ENCODE peak calls at places on chromosomes 11 and 22, in seven cellular contexts. M is Caco-2, U is foreskin keratinocyte, X is BE2C, R is heart left ventricle, D is endothelial cell, I is dorsolateral prefrontal cortex. H is an unnamed sample.

GRCh38 chr22:29733362-29734322 is 13.8 kb downstream of the CABP7 start:
- DNase-seq in M (no peak), U (no peak), X (peak), R (peak), D (no peak), I (no peak), H (no peak)

GRCh38 chr11:114259551-114259983 is 36.6 kb upstream of the NNMT start:
- DNase-seq in M (no peak), U (no peak), X (no peak), R (no peak), D (no peak), I (no peak), H (no peak)

GRCh38 chr11:63613517-63614135 is 607 bp downstream of the PLAAT3 start:
- DNase-seq in M (peak), U (no peak), X (peak), R (peak), D (peak), I (peak), H (peak)

GRCh38 chr11:108647701-108648527 is 17.0 kb upstream of the DDX10 start:
- DNase-seq in M (peak), U (peak), X (peak), R (peak), D (peak), I (peak), H (peak)

GRCh38 chr11:83826078-83826477 is 539.9 kb upstream of the CCDC90B start:
- DNase-seq in M (no peak), U (no peak), X (no peak), R (no peak), D (no peak), I (no peak), H (no peak)

GRCh38 chr11:73321342-73322110 is 13.4 kb downstream of the ARHGEF17 start:
- DNase-seq in M (no peak), U (no peak), X (peak), R (peak), D (peak), I (no peak), H (no peak)

GRCh38 chr22:42364641-42365336 is 67.4 kb downstream of the NFAM1 start:
- DNase-seq in M (no peak), U (no peak), X (no peak), R (no peak), D (no peak), I (no peak), H (no peak)

GRCh38 chr22:37659897-37660708 is 1.6 kb downstream of the PDXP start:
- DNase-seq in M (no peak), U (no peak), X (no peak), R (no peak), D (no peak), I (no peak), H (no peak)

GRCh38 chr11:57512646-57513445 is 2.7 kb downstream of the SLC43A1 start:
- DNase-seq in M (no peak), U (no peak), X (no peak), R (no peak), D (no peak), I (no peak), H (no peak)

GRCh38 chr11:19698493-19699292 is 13.9 kb upstream of the NAV2 start:
- DNase-seq in M (no peak), U (peak), X (no peak), R (peak), D (no peak), I (no peak), H (no peak)

GRCh38 chr22:42385691-42386090 is 46.5 kb downstream of the NFAM1 start:
- DNase-seq in M (no peak), U (no peak), X (no peak), R (no peak), D (no peak), I (no peak), H (no peak)

GRCh38 chr11:34890089-34890488 is 26.1 kb downstream of the APIP start:
- DNase-seq in M (no peak), U (no peak), X (no peak), R (no peak), D (no peak), I (no peak), H (no peak)

GRCh38 chr11:10305262-10305963 is 540 bp downstream of the ADM start:
- DNase-seq in M (peak), U (no peak), X (peak), R (peak), D (peak), I (no peak), H (peak)

GRCh38 chr11:70913715-70914231 is 338.6 kb downstream of the SHANK2 start:
- DNase-seq in M (no peak), U (no peak), X (no peak), R (no peak), D (no peak), I (no peak), H (peak)

GRCh38 chr11:100833276-100833675 is 146.2 kb downstream of the ARHGAP42 start:
- DNase-seq in M (no peak), U (no peak), X (no peak), R (no peak), D (no peak), I (no peak), H (no peak)

GRCh38 chr11:122647728-122648127 is 7.8 kb upstream of the UBASH3B start:
- DNase-seq in M (no peak), U (no peak), X (no peak), R (no peak), D (no peak), I (no peak), H (no peak)

GRCh38 chr11:16917941-16918340 is 96.3 kb downstream of the PLEKHA7 start:
- DNase-seq in M (no peak), U (peak), X (no peak), R (no peak), D (no peak), I (no peak), H (peak)

GRCh38 chr11:123302751-123303195 is 107.7 kb upstream of the CLMP start:
- DNase-seq in M (no peak), U (no peak), X (no peak), R (no peak), D (no peak), I (no peak), H (no peak)

GRCh38 chr22:23223566-23224317 is 43.4 kb downstream of the BCR start:
- DNase-seq in M (no peak), U (no peak), X (peak), R (peak), D (peak), I (no peak), H (no peak)

GRCh38 chr11:88404932-88405710 is 67.6 kb upstream of the CTSC start:
- DNase-seq in M (no peak), U (peak), X (no peak), R (no peak), D (no peak), I (no peak), H (no peak)

GRCh38 chr11:95577716-95578460 is 211.7 kb downstream of the FAM76B start:
- DNase-seq in M (no peak), U (peak), X (no peak), R (no peak), D (no peak), I (no peak), H (no peak)

GRCh38 chr11:95067828-95068244 is 1.1 kb downstream of the SRSF8 start:
- DNase-seq in M (no peak), U (no peak), X (no peak), R (peak), D (no peak), I (no peak), H (no peak)

GRCh38 chr22:35212020-35212419 is 45.3 kb upstream of the HMGXB4 start:
- DNase-seq in M (no peak), U (no peak), X (no peak), R (no peak), D (no peak), I (no peak), H (no peak)

GRCh38 chr11:112977620-112978212 is 16.5 kb downstream of the NCAM1 start:
- DNase-seq in M (no peak), U (no peak), X (no peak), R (no peak), D (no peak), I (no peak), H (no peak)

GRCh38 chr22:38725900-38726655 is 20.3 kb downstream of the GTPBP1 start:
- DNase-seq in M (no peak), U (no peak), X (no peak), R (no peak), D (no peak), I (no peak), H (no peak)

GRCh38 chr11:1202154-1202775 is 20.6 kb upstream of the MUC5B start:
- DNase-seq in M (no peak), U (no peak), X (peak), R (peak), D (peak), I (no peak), H (no peak)

GRCh38 chr11:125923012-125923579 is 18.8 kb downstream of the DDX25 start:
- DNase-seq in M (peak), U (peak), X (peak), R (peak), D (peak), I (peak), H (peak)

GRCh38 chr11:130180491-130180890 is 20.9 kb downstream of the ST14 start:
- DNase-seq in M (no peak), U (no peak), X (no peak), R (no peak), D (no peak), I (no peak), H (no peak)

GRCh38 chr11:22407899-22408298 is 69.7 kb downstream of the SLC17A6 start:
- DNase-seq in M (no peak), U (no peak), X (no peak), R (no peak), D (no peak), I (no peak), H (no peak)

GRCh38 chr11:121929581-121929980 is 186.4 kb downstream of the BLID start:
- DNase-seq in M (no peak), U (no peak), X (peak), R (peak), D (no peak), I (no peak), H (no peak)

GRCh38 chr11:58524232-58525036 is 16.5 kb upstream of the OR5B21 start:
- DNase-seq in M (peak), U (peak), X (peak), R (peak), D (peak), I (no peak), H (peak)

GRCh38 chr11:121561240-121561639 is 108.5 kb upstream of the SORL1-AS1 start:
- DNase-seq in M (no peak), U (no peak), X (no peak), R (no peak), D (no peak), I (no peak), H (no peak)

GRCh38 chr11:62830904-62831519 is 839 bp downstream of the STX5 start:
- DNase-seq in M (peak), U (no peak), X (peak), R (peak), D (no peak), I (no peak), H (no peak)

GRCh38 chr11:66510271-66510989 is at the start of gene BBS1:
- DNase-seq in M (peak), U (peak), X (peak), R (peak), D (peak), I (peak), H (peak)

GRCh38 chr22:42856179-42856864 is 751 bp downstream of the ARFGAP3 start:
- DNase-seq in M (peak), U (no peak), X (no peak), R (peak), D (no peak), I (no peak), H (peak)

GRCh38 chr11:93662177-93662575 is 694 bp downstream of the CEP295 start:
- DNase-seq in M (no peak), U (no peak), X (no peak), R (no peak), D (no peak), I (no peak), H (no peak)

GRCh38 chr22:38313384-38313955 is 3.8 kb downstream of the CSNK1E start:
- DNase-seq in M (no peak), U (peak), X (no peak), R (peak), D (no peak), I (no peak), H (no peak)

GRCh38 chr11:46305295-46305694 is 27.8 kb downstream of the CREB3L1 start:
- DNase-seq in M (no peak), U (no peak), X (no peak), R (no peak), D (no peak), I (no peak), H (no peak)
- TF ChIP-seq CTCF in M (no peak), U (peak), X (peak), R (no peak), D (no peak), I (no peak), H (no peak)

DNA sequence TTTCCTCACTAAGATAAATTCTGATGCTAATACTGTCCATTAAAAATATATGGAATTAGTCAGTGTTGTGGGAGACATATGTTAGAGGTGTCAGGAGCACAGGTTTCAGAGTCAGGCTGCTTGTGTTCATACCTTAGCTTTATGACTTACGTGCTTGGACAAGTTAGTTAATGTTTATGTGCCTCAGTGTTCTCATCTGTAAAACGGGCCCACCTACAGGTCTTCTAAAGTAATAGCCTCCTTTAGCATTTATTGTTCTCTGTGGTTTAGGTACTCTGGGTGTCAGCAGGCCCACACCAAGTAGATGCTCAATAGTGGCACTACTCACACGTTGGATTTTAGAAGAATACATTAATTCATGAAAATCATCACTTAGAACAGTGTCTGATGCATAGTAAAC is 308.7 kb upstream of the ZC3H12C start:
- DNase-seq in M (no peak), U (no peak), X (no peak), R (no peak), D (no peak), I (no peak), H (no peak)
- TF ChIP-seq CTCF in M (no peak), U (no peak), X (no peak), R (no peak), D (no peak), I (no peak), H (no peak)

GRCh38 chr11:61484541-61484940 is 24.0 kb upstream of the LRRC10B start:
- DNase-seq in M (no peak), U (no peak), X (no peak), R (no peak), D (no peak), I (no peak), H (no peak)

GRCh38 chr11:61481806-61482205 is 26.7 kb upstream of the LRRC10B start:
- DNase-seq in M (no peak), U (no peak), X (no peak), R (peak), D (no peak), I (no peak), H (no peak)

GRCh38 chr11:61480261-61480660 is 28.3 kb upstream of the LRRC10B start:
- DNase-seq in M (no peak), U (no peak), X (no peak), R (no peak), D (no peak), I (no peak), H (no peak)

GRCh38 chr11:61480936-61481335 is 27.6 kb upstream of the LRRC10B start:
- DNase-seq in M (peak), U (no peak), X (peak), R (peak), D (peak), I (no peak), H (peak)

DNA sequence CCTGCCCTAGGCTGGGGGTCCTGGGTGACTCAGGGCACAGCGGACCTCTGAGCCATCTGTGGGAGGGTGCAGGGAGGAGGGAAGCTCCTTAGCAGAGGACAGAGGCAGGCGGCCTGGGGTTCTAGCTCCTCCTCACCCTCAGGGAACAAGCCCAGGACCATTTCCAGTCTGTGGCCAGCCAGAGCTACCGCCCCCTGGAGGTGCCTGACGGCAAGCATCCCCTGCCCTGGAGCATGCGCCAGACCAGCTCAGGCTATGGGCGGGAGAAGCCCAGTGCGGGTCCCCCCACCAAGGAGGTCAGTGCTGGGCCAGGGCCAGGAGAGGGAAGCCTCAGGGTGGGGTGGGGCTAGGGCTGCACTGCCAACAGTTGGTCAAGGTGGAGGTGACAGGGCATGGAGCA is 26.0 kb upstream of the LRRC10B start:
- DNase-seq in M (peak), U (no peak), X (no peak), R (no peak), D (peak), I (no peak), H (peak)
- TF ChIP-seq CTCF in M (peak), U (peak), X (peak), R (no peak), D (peak), I (no peak), H (peak)

GRCh38 chr22:33192156-33192555 is 134.0 kb upstream of the SYN3 start:
- DNase-seq in M (no peak), U (no peak), X (no peak), R (no peak), D (no peak), I (no peak), H (no peak)
- TF ChIP-seq CTCF in M (no peak), U (no peak), X (no peak), R (no peak), D (no peak), I (no peak), H (no peak)

GRCh38 chr22:32800158-32800557 is 1.3 kb upstream of the TIMP3 start:
- DNase-seq in M (no peak), U (no peak), X (no peak), R (peak), D (no peak), I (no peak), H (no peak)

GRCh38 chr22:32801436-32802290 is at the start of gene TIMP3:
- DNase-seq in M (peak), U (no peak), X (peak), R (peak), D (peak), I (peak), H (peak)

GRCh38 chr22:32802291-32802826 is 854 bp downstream of the TIMP3 start:
- DNase-seq in M (no peak), U (no peak), X (no peak), R (no peak), D (no peak), I (no peak), H (no peak)

GRCh38 chr22:32799516-32799915 is 2.0 kb upstream of the TIMP3 start:
- DNase-seq in M (no peak), U (no peak), X (no peak), R (no peak), D (no peak), I (no peak), H (no peak)

GRCh38 chr22:32801001-32801435 is 487 bp upstream of the TIMP3 start:
- DNase-seq in M (no peak), U (no peak), X (no peak), R (no peak), D (no peak), I (no peak), H (no peak)
- TF ChIP-seq CTCF in M (no peak), U (peak), X (no peak), R (peak), D (no peak), I (no peak), H (no peak)

GRCh38 chr11:134730596-134731538 is 318.8 kb upstream of the B3GAT1 start:
- DNase-seq in M (no peak), U (no peak), X (no peak), R (no peak), D (no peak), I (no peak), H (no peak)
- TF ChIP-seq CTCF in M (no peak), U (no peak), X (no peak), R (no peak), D (no peak), I (no peak), H (no peak)

DNA sequence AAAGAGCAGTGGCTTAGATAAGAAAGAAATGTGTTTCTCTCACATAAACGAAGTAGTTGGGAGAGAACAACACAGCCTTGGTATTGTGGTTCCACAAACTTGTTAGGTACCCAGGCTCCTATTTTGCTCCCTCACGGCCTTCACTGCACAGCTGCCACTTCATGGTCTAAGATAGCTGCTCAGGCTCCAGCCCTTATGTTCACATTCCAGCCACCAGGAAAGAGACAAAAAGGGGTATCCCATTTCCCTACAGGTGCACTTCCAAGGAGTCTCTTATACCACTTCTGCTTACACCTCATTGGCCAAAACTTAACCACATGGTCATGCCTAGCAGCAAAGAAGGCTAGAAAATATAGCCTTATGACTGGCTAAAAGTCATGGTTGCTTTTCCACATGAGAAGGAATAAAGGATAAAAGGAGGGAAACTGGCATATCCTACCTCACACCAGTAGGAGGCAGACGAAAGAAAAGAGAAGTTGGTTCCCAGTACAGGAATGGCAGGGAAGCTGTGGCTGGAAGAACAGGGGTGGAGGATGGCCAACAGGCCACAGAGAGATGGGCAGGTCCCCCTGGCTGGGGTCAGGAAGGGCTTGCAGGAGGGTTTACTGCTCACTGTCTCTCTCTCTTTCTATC is 5.4 kb upstream of the HDHD5 start:
- DNase-seq in M (peak), U (no peak), X (no peak), R (no peak), D (no peak), I (no peak), H (no peak)
- TF ChIP-seq CTCF in M (no peak), U (peak), X (peak), R (no peak), D (peak), I (no peak), H (no peak)

GRCh38 chr11:120306519-120307242 is 18.4 kb upstream of the TLCD5 start:
- DNase-seq in M (no peak), U (peak), X (no peak), R (no peak), D (no peak), I (no peak), H (peak)
- TF ChIP-seq CTCF in M (peak), U (peak), X (peak), R (no peak), D (no peak), I (no peak), H (peak)

H was measured in Calu3.